ENCODE peak calls at places on chromosomes 16 and 17, in eight cellular contexts. One of them, this sample, is unnamed.

GRCh38 chr16:54479546-54479945 is 193.0 kb upstream of the IRX3 start:
- DNase-seq in A549: no peak
- DNase-seq in uterus: no peak
- DNase-seq in GM23338: no peak
- DNase-seq in GM13976: no peak
- DNase-seq in breast epithelium: no peak
- DNase-seq in HL-60: no peak
- DNase-seq in heart right ventricle: no peak
- DNase-seq in this sample: no peak

GRCh38 chr16:70789231-70789926 is 11.6 kb downstream of the VAC14 start:
- DNase-seq in A549: peak
- DNase-seq in uterus: peak
- DNase-seq in GM23338: no peak
- DNase-seq in GM13976: no peak
- DNase-seq in breast epithelium: peak
- DNase-seq in HL-60: no peak
- DNase-seq in heart right ventricle: peak
- DNase-seq in this sample: peak

GRCh38 chr16:69718365-69718764 is 8.0 kb downstream of the NQO1 start:
- DNase-seq in A549: no peak
- DNase-seq in uterus: no peak
- DNase-seq in GM23338: no peak
- DNase-seq in GM13976: no peak
- DNase-seq in breast epithelium: no peak
- DNase-seq in HL-60: no peak
- DNase-seq in heart right ventricle: no peak
- DNase-seq in this sample: no peak

GRCh38 chr16:49858200-49859129 is 2.6 kb upstream of the ZNF423 start:
- DNase-seq in A549: peak
- DNase-seq in uterus: peak
- DNase-seq in GM23338: peak
- DNase-seq in GM13976: peak
- DNase-seq in breast epithelium: no peak
- DNase-seq in HL-60: no peak
- DNase-seq in heart right ventricle: peak
- DNase-seq in this sample: no peak

GRCh38 chr17:64599187-64599676 is 62.9 kb downstream of the SMURF2 start:
- DNase-seq in A549: no peak
- DNase-seq in uterus: no peak
- DNase-seq in GM23338: peak
- DNase-seq in GM13976: no peak
- DNase-seq in breast epithelium: no peak
- DNase-seq in HL-60: no peak
- DNase-seq in heart right ventricle: no peak
- DNase-seq in this sample: no peak

GRCh38 chr17:75105269-75106080 is 4.3 kb upstream of the ARMC7 start:
- DNase-seq in A549: peak
- DNase-seq in uterus: no peak
- DNase-seq in GM23338: peak
- DNase-seq in GM13976: peak
- DNase-seq in breast epithelium: no peak
- DNase-seq in HL-60: no peak
- DNase-seq in heart right ventricle: no peak
- DNase-seq in this sample: no peak

GRCh38 chr17:79483122-79483521 is 127.7 kb downstream of the RBFOX3 start:
- DNase-seq in A549: no peak
- DNase-seq in uterus: no peak
- DNase-seq in GM23338: peak
- DNase-seq in GM13976: no peak
- DNase-seq in breast epithelium: no peak
- DNase-seq in HL-60: no peak
- DNase-seq in heart right ventricle: no peak
- DNase-seq in this sample: no peak

GRCh38 chr17:37098910-37099664 is 150.3 kb downstream of the AATF start:
- DNase-seq in A549: no peak
- DNase-seq in uterus: no peak
- DNase-seq in GM23338: no peak
- DNase-seq in GM13976: no peak
- DNase-seq in breast epithelium: no peak
- DNase-seq in HL-60: no peak
- DNase-seq in heart right ventricle: no peak
- DNase-seq in this sample: no peak

GRCh38 chr16:51818342-51818944 is 667.4 kb upstream of the SALL1 start:
- DNase-seq in A549: peak
- DNase-seq in uterus: peak
- DNase-seq in GM23338: peak
- DNase-seq in GM13976: peak
- DNase-seq in breast epithelium: no peak
- DNase-seq in HL-60: no peak
- DNase-seq in heart right ventricle: peak
- DNase-seq in this sample: peak

GRCh38 chr16:85209526-85210121 is 97.4 kb upstream of the CIBAR2 start:
- DNase-seq in A549: no peak
- DNase-seq in uterus: no peak
- DNase-seq in GM23338: no peak
- DNase-seq in GM13976: no peak
- DNase-seq in breast epithelium: no peak
- DNase-seq in HL-60: no peak
- DNase-seq in heart right ventricle: peak
- DNase-seq in this sample: no peak

GRCh38 chr17:38620551-38621277 is 15.0 kb upstream of the SRCIN1 start:
- DNase-seq in A549: no peak
- DNase-seq in uterus: no peak
- DNase-seq in GM23338: no peak
- DNase-seq in GM13976: no peak
- DNase-seq in breast epithelium: no peak
- DNase-seq in HL-60: no peak
- DNase-seq in heart right ventricle: no peak
- DNase-seq in this sample: no peak

GRCh38 chr16:23865853-23866252 is 30.1 kb downstream of the PRKCB start:
- DNase-seq in A549: no peak
- DNase-seq in uterus: no peak
- DNase-seq in GM23338: peak
- DNase-seq in GM13976: no peak
- DNase-seq in breast epithelium: no peak
- DNase-seq in HL-60: no peak
- DNase-seq in heart right ventricle: no peak
- DNase-seq in this sample: no peak

GRCh38 chr17:76353004-76353598 is 615 bp downstream of the PRPSAP1 start:
- DNase-seq in A549: no peak
- DNase-seq in uterus: no peak
- DNase-seq in GM23338: peak
- DNase-seq in GM13976: peak
- DNase-seq in breast epithelium: no peak
- DNase-seq in HL-60: no peak
- DNase-seq in heart right ventricle: peak
- DNase-seq in this sample: no peak

GRCh38 chr17:81256616-81257015 is 17.5 kb downstream of the NDUFAF8 start:
- DNase-seq in A549: peak
- DNase-seq in uterus: no peak
- DNase-seq in GM23338: no peak
- DNase-seq in GM13976: no peak
- DNase-seq in breast epithelium: no peak
- DNase-seq in HL-60: no peak
- DNase-seq in heart right ventricle: no peak
- DNase-seq in this sample: no peak

GRCh38 chr17:81252336-81253329 is 13.5 kb downstream of the NDUFAF8 start:
- DNase-seq in A549: no peak
- DNase-seq in uterus: no peak
- DNase-seq in GM23338: no peak
- DNase-seq in GM13976: no peak
- DNase-seq in breast epithelium: no peak
- DNase-seq in HL-60: no peak
- DNase-seq in heart right ventricle: no peak
- DNase-seq in this sample: no peak

GRCh38 chr17:81253358-81254131 is 14.4 kb downstream of the NDUFAF8 start:
- DNase-seq in A549: peak
- DNase-seq in uterus: peak
- DNase-seq in GM23338: no peak
- DNase-seq in GM13976: peak
- DNase-seq in breast epithelium: no peak
- DNase-seq in HL-60: no peak
- DNase-seq in heart right ventricle: peak
- DNase-seq in this sample: no peak

GRCh38 chr17:81257533-81257932 is 18.4 kb downstream of the NDUFAF8 start:
- DNase-seq in A549: no peak
- DNase-seq in uterus: no peak
- DNase-seq in GM23338: no peak
- DNase-seq in GM13976: no peak
- DNase-seq in breast epithelium: no peak
- DNase-seq in HL-60: no peak
- DNase-seq in heart right ventricle: no peak
- DNase-seq in this sample: no peak

DNA sequence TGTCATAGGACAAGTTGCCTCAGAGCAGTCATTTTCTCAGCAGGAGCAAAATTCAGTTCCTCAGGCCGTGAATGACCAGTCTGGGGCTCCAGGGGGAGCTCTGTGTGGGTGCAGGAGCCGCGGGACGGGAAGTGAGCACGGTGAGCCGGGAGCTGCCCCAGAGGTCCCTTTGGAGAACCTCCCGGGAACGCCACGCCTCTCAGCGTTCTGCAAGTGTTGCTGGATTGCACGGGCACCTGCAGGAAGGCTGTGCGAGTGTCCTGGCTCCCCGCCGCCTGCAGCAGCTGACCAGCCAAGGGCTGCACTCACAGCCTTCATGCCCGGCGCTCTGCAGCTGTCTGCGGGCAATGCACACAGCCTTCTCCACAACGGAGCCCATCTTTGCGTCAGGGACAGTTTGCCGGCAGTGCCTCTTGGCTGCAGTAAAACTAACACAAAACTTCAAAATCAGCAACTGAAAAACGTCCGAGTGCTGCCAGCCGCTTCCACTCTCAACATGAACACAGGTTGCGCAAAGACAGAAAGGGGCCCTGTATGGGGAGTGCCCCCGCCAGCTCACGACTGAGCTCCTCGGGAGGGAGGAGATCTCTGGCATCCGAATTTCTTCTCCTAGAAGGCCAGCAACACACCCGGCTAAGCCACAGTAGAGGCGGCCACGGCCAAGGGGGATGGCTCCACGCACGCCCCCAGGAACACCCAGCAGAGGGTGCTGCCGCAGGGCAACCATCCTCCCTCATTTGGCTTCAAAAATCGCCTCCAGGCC is 16.0 kb downstream of the NDUFAF8 start:
- DNase-seq in A549: peak
- DNase-seq in uterus: peak
- DNase-seq in GM23338: peak
- DNase-seq in GM13976: no peak
- DNase-seq in breast epithelium: peak
- DNase-seq in HL-60: peak
- DNase-seq in heart right ventricle: peak
- DNase-seq in this sample: peak
- TF ChIP-seq CTCF in A549: peak
- TF ChIP-seq CTCF in uterus: peak
- TF ChIP-seq CTCF in GM23338: peak
- TF ChIP-seq CTCF in GM13976: peak
- TF ChIP-seq CTCF in breast epithelium: peak
- TF ChIP-seq CTCF in HL-60: peak
- TF ChIP-seq CTCF in heart right ventricle: peak
- TF ChIP-seq CTCF in this sample: peak

DNA sequence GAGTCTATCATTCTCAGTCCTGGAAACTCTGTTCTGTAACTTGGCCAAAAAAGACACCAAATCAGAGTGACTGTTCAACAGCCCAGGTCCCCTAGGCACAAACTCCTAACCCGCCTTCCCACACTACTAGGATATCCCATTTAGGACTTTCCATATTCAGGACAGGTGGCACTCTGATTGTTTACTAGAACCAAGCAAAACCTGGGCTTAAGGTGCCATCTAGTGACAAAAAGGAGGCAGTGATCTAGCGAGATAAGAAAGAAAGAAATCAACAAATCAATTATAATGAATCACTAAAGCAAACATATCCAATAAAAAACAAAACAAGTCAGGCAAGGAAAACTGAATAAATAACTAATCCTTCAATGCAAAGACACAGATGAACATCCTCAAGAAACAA is 203.9 kb downstream of the CEP112 start:
- DNase-seq in A549: peak
- DNase-seq in uterus: no peak
- DNase-seq in GM23338: peak
- DNase-seq in GM13976: no peak
- DNase-seq in breast epithelium: no peak
- DNase-seq in HL-60: no peak
- DNase-seq in heart right ventricle: no peak
- DNase-seq in this sample: peak
- TF ChIP-seq CTCF in A549: peak
- TF ChIP-seq CTCF in uterus: no peak
- TF ChIP-seq CTCF in GM23338: peak
- TF ChIP-seq CTCF in GM13976: no peak
- TF ChIP-seq CTCF in breast epithelium: peak
- TF ChIP-seq CTCF in HL-60: peak
- TF ChIP-seq CTCF in heart right ventricle: peak
- TF ChIP-seq CTCF in this sample: peak

GRCh38 chr16:27108051-27108770 is 41.5 kb downstream of the C16orf82 start:
- DNase-seq in A549: no peak
- DNase-seq in uterus: no peak
- DNase-seq in GM23338: no peak
- DNase-seq in GM13976: no peak
- DNase-seq in breast epithelium: no peak
- DNase-seq in HL-60: no peak
- DNase-seq in heart right ventricle: no peak
- DNase-seq in this sample: no peak

GRCh38 chr16:27108826-27109665 is 42.3 kb downstream of the C16orf82 start:
- DNase-seq in A549: no peak
- DNase-seq in uterus: no peak
- DNase-seq in GM23338: no peak
- DNase-seq in GM13976: no peak
- DNase-seq in breast epithelium: no peak
- DNase-seq in HL-60: no peak
- DNase-seq in heart right ventricle: no peak
- DNase-seq in this sample: no peak

GRCh38 chr16:27111486-27111885 is 44.8 kb downstream of the C16orf82 start:
- DNase-seq in A549: no peak
- DNase-seq in uterus: no peak
- DNase-seq in GM23338: no peak
- DNase-seq in GM13976: no peak
- DNase-seq in breast epithelium: no peak
- DNase-seq in HL-60: no peak
- DNase-seq in heart right ventricle: no peak
- DNase-seq in this sample: no peak

GRCh38 chr16:27110524-27110896 is 43.8 kb downstream of the C16orf82 start:
- DNase-seq in A549: no peak
- DNase-seq in uterus: no peak
- DNase-seq in GM23338: no peak
- DNase-seq in GM13976: peak
- DNase-seq in breast epithelium: no peak
- DNase-seq in HL-60: no peak
- DNase-seq in heart right ventricle: no peak
- DNase-seq in this sample: no peak

GRCh38 chr16:27109666-27110523 is 43.2 kb downstream of the C16orf82 start:
- DNase-seq in A549: peak
- DNase-seq in uterus: peak
- DNase-seq in GM23338: peak
- DNase-seq in GM13976: peak
- DNase-seq in breast epithelium: peak
- DNase-seq in HL-60: peak
- DNase-seq in heart right ventricle: peak
- DNase-seq in this sample: peak
- TF ChIP-seq CTCF in A549: peak
- TF ChIP-seq CTCF in uterus: peak
- TF ChIP-seq CTCF in GM23338: peak
- TF ChIP-seq CTCF in GM13976: peak
- TF ChIP-seq CTCF in breast epithelium: peak
- TF ChIP-seq CTCF in HL-60: peak
- TF ChIP-seq CTCF in heart right ventricle: peak
- TF ChIP-seq CTCF in this sample: peak

GRCh38 chr17:46977348-46977747 is 1.7 kb downstream of the RPRML start:
- DNase-seq in A549: peak
- DNase-seq in uterus: no peak
- DNase-seq in GM23338: peak
- DNase-seq in GM13976: no peak
- DNase-seq in breast epithelium: no peak
- DNase-seq in HL-60: no peak
- DNase-seq in heart right ventricle: no peak
- DNase-seq in this sample: no peak
- TF ChIP-seq CTCF in A549: peak
- TF ChIP-seq CTCF in uterus: no peak
- TF ChIP-seq CTCF in GM23338: peak
- TF ChIP-seq CTCF in GM13976: no peak
- TF ChIP-seq CTCF in breast epithelium: no peak
- TF ChIP-seq CTCF in HL-60: no peak
- TF ChIP-seq CTCF in heart right ventricle: peak
- TF ChIP-seq CTCF in this sample: no peak

This sample was measured in AG09319.